ENCODE peak calls at places on chromosomes 3 and 15, in seven cellular contexts. G is fibroblast of mammary gland, O is body of pancreas, Y is kidney epithelial cell, R is nephron progenitor cell, E is thyroid gland, V is cardiac fibroblast. A is an unnamed sample.
A peak's percentile ranks its signal among the peaks of the same experiment; 100 is the strongest.

GRCh38 chr3:188826574-188826973 is 345.2 kb upstream of the TPRG1 start:
- DNase-seq in R (no peak), E (no peak), O (no peak), V (no peak), Y (no peak), G (no peak), A (no peak)

GRCh38 chr3:77207753-77208152 is 167.9 kb downstream of the ROBO2 start:
- DNase-seq in G (no peak), O (no peak), R (no peak), Y (no peak), E (no peak), V (no peak), A (no peak)

GRCh38 chr3:45368382-45368781 is 20.0 kb upstream of the LARS2 start:
- DNase-seq in Y (no peak), O (no peak), E (no peak), G (no peak), V (no peak), R (no peak), A (no peak)

GRCh38 chr15:91114301-91114700 is 14.2 kb downstream of the SV2B start:
- DNase-seq in E (no peak), O (no peak), G (no peak), R (no peak), Y (no peak), V (no peak), A (peak; percentile 45)

GRCh38 chr3:28924744-28925360 is 356.0 kb upstream of the RBMS3 start:
- DNase-seq in G (peak; percentile 33), Y (no peak), V (peak; percentile 45), R (no peak), O (no peak), E (no peak), A (no peak)

GRCh38 chr3:148940983-148941382 is 50.4 kb upstream of the GYG1 start:
- DNase-seq in G (no peak), E (no peak), V (no peak), Y (no peak), R (no peak), O (no peak), A (no peak)

GRCh38 chr3:154175041-154175440 is 53.9 kb downstream of the ARHGEF26 start:
- DNase-seq in E (no peak), V (no peak), O (no peak), R (no peak), Y (no peak), G (no peak), A (no peak)

GRCh38 chr3:158460929-158461328 is 110.1 kb upstream of the MLF1 start:
- DNase-seq in G (peak; percentile 10), E (no peak), R (no peak), O (no peak), V (peak; percentile 39), Y (no peak), A (no peak)

GRCh38 chr15:42159381-42160015 is 3.1 kb upstream of the PLA2G4F start:
- DNase-seq in R (no peak), Y (no peak), O (no peak), V (no peak), G (no peak), E (peak; percentile 100), A (no peak)

GRCh38 chr3:114178770-114179368 is at the start of gene DRD3:
- DNase-seq in Y (peak; percentile 16), V (peak; percentile 56), G (peak; percentile 46), E (peak; percentile 8), R (peak; percentile 75), O (no peak), A (no peak)

GRCh38 chr15:57555270-57555669 is 36.4 kb upstream of the MYZAP start:
- DNase-seq in O (no peak), G (no peak), R (no peak), Y (no peak), V (peak; percentile 35), E (no peak), A (no peak)

GRCh38 chr3:118057086-118057485 is 977.6 kb downstream of the IGSF11 start:
- DNase-seq in Y (no peak), V (no peak), O (no peak), R (no peak), E (no peak), G (no peak), A (no peak)

GRCh38 chr3:73324203-73325155 is 263.0 kb downstream of the EBLN2 start:
- DNase-seq in O (no peak), Y (no peak), R (peak; percentile 14), E (no peak), V (no peak), G (peak; percentile 45), A (no peak)

GRCh38 chr3:130968231-130968630 is 58.4 kb downstream of the ASTE1 start:
- DNase-seq in V (peak; percentile 57), O (no peak), R (no peak), G (no peak), Y (no peak), E (no peak), A (no peak)

GRCh38 chr3:99720985-99721632 is 82.7 kb downstream of the COL8A1 start:
- DNase-seq in G (peak; percentile 42), Y (no peak), O (no peak), R (no peak), E (peak; percentile 55), V (peak; percentile 68), A (no peak)

GRCh38 chr3:15805756-15806266 is 8.0 kb upstream of the ANKRD28 start:
- DNase-seq in O (no peak), V (peak; percentile 93), G (peak; percentile 81), R (no peak), E (no peak), Y (no peak), A (no peak)

GRCh38 chr3:105402287-105402801 is 35.6 kb downstream of the ALCAM start:
- DNase-seq in Y (peak; percentile 77), R (no peak), G (peak; percentile 15), O (no peak), E (no peak), V (peak; percentile 53), A (no peak)

GRCh38 chr3:126932188-126932931 is 50.6 kb upstream of the PLXNA1 start:
- DNase-seq in Y (no peak), E (no peak), O (no peak), R (no peak), G (peak; percentile 71), V (peak; percentile 64), A (no peak)

GRCh38 chr3:15069441-15069840 is 4.3 kb upstream of the MRPS25 start:
- DNase-seq in R (no peak), V (no peak), E (no peak), O (no peak), Y (no peak), G (no peak), A (no peak)

GRCh38 chr15:75104804-75105557 is 81.6 kb downstream of the PPCDC start:
- DNase-seq in G (peak; percentile 96), Y (peak; percentile 96), E (peak; percentile 14), R (no peak), O (no peak), V (peak; percentile 99), A (no peak)

GRCh38 chr3:170476291-170476690 is 57.6 kb downstream of the CLDN11 start:
- DNase-seq in O (no peak), E (no peak), Y (no peak), G (no peak), R (no peak), V (no peak), A (no peak)

GRCh38 chr3:145251311-145251710 is 909.7 kb downstream of the PLOD2 start:
- DNase-seq in V (no peak), R (no peak), Y (no peak), E (no peak), G (no peak), O (no peak), A (no peak)

GRCh38 chr3:140954576-140954975 is 12.9 kb downstream of the SLC25A36 start:
- DNase-seq in E (no peak), O (no peak), Y (no peak), G (no peak), R (no peak), V (no peak), A (no peak)

DNA sequence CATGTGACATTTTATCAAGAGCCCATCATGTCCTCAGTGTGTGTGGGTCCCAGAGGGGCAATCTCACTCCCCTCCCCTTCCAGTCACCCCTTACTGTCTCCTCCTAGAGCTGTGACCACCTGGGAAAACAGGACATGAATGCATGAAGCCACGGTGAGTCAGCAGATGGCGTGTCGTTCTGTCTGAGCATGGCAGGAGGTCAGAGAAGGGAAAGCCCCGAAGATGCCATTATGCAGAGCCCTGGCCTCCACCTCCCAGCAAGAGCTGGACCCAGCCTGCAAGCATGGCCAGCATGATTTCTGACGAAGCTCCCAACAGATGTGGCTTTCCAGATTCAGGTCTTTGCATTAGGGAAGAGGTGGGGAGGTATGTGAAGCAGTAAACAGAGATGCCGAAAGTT is 118.4 kb downstream of the TLE3 start:
- DNase-seq in R (no peak), V (peak; percentile 42), Y (peak; percentile 18), G (peak; percentile 3), O (no peak), E (peak; percentile 4), A (no peak)
- TF ChIP-seq CTCF in R (no peak), V (no peak), Y (no peak), G (no peak), O (no peak), E (no peak), A (peak; percentile 27)

GRCh38 chr15:52100807-52101206 is 11.8 kb downstream of the BCL2L10 start:
- DNase-seq in E (peak; percentile 35), R (no peak), G (peak; percentile 98), Y (peak; percentile 69), V (peak; percentile 96), O (peak; percentile 47), A (no peak)

GRCh38 chr15:52097176-52097575 is 15.4 kb downstream of the BCL2L10 start:
- DNase-seq in R (no peak), V (peak; percentile 31), E (no peak), G (no peak), Y (no peak), O (no peak), A (no peak)

GRCh38 chr15:52095597-52096262 is 16.8 kb downstream of the BCL2L10 start:
- DNase-seq in V (peak; percentile 98), R (no peak), E (no peak), O (no peak), G (peak; percentile 99), Y (no peak), A (no peak)

GRCh38 chr15:52099654-52100272 is 12.8 kb downstream of the BCL2L10 start:
- DNase-seq in V (no peak), G (no peak), R (no peak), Y (no peak), E (no peak), O (no peak), A (no peak)

DNA sequence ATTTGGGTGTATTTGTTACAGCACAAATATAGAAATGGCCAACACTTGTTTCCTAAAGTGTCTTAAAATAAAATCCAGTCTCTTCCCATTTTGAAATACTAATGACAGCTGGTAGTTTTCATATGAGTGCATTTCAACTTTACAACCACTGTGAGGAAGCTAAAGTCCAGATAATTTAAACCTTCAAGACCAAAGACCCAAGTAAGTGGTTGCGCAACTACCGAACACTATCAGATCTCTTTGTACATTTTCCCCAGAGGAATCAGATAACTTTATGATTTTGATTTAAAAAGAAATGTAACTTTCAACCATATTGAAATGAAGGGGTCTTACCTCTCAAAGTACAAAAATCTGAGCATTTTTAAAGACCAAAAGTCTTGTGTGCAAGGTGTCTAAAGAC is 14.2 kb downstream of the BCL2L10 start:
- DNase-seq in Y (no peak), R (no peak), V (no peak), E (no peak), G (no peak), O (no peak), A (no peak)
- TF ChIP-seq CTCF in Y (no peak), R (no peak), V (no peak), E (no peak), G (no peak), O (no peak), A (no peak)

GRCh38 chr3:65411367-65411766 is 627.4 kb downstream of the MAGI1 start:
- DNase-seq in G (no peak), R (no peak), Y (no peak), V (no peak), O (no peak), E (no peak), A (no peak)
- TF ChIP-seq CTCF in G (no peak), R (no peak), Y (no peak), V (no peak), O (no peak), E (no peak), A (no peak)

GRCh38 chr3:46935168-46935858 is 41.2 kb downstream of the CCDC12 start:
- DNase-seq in R (no peak), O (peak; percentile 87), G (peak; percentile 92), V (peak; percentile 94), Y (peak; percentile 90), E (peak; percentile 94), A (no peak)
- TF ChIP-seq CTCF in R (no peak), O (peak; percentile 8), G (peak; percentile 87), V (peak; percentile 83), Y (peak; percentile 85), E (peak; percentile 56), A (no peak)